ENCODE peak calls at places on chromosomes 6 and 20, in eight cellular contexts. D is hepatocyte; M is stomach; Y is IMR-90; B is endodermal cell; V is cardiac muscle cell; S is CD8-positive, alpha-beta T cell; N is fibroblast of lung. Z is an unnamed sample.
A peak's percentile ranks its signal among the peaks of the same experiment; 100 is the strongest.

GRCh38 chr6:137868721-137869631 is 1.9 kb downstream of the TNFAIP3 start:
- DNase-seq in Y (no peak), B (no peak), S (no peak), M (no peak), D (no peak), V (no peak), N (no peak), Z (no peak)

GRCh38 chr6:15200087-15200486 is 45.8 kb upstream of the JARID2 start:
- DNase-seq in S (no peak), Y (no peak), B (no peak), D (no peak), M (no peak), N (no peak), V (no peak), Z (no peak)

GRCh38 chr6:113995632-113996031 is 24.7 kb upstream of the HDAC2 start:
- DNase-seq in S (no peak), D (peak; percentile 81), B (peak; percentile 70), Y (peak; percentile 98), N (peak; percentile 99), M (no peak), V (peak; percentile 91), Z (peak; percentile 98)

GRCh38 chr6:90414352-90414751 is 117.7 kb upstream of the BACH2 start:
- DNase-seq in Y (no peak), M (no peak), S (no peak), N (no peak), B (peak; percentile 34), D (no peak), V (no peak), Z (no peak)

GRCh38 chr6:150683320-150683719 is 83.6 kb downstream of the PLEKHG1 start:
- DNase-seq in D (no peak), V (no peak), M (no peak), N (no peak), Y (no peak), S (no peak), B (no peak), Z (no peak)

GRCh38 chr6:143270026-143270425 is 180.5 kb downstream of the ADAT2 start:
- DNase-seq in S (no peak), V (peak; percentile 62), Y (peak; percentile 74), D (no peak), M (no peak), N (peak; percentile 87), B (no peak), Z (peak; percentile 85)

GRCh38 chr20:44247676-44248419 is 740 bp downstream of the GDAP1L1 start:
- DNase-seq in V (peak; percentile 49), M (no peak), S (no peak), B (peak; percentile 95), N (peak; percentile 32), Y (peak; percentile 15), D (peak; percentile 78), Z (peak; percentile 5)

GRCh38 chr20:49672109-49672681 is 41.5 kb downstream of the B4GALT5 start:
- DNase-seq in S (no peak), B (no peak), M (no peak), D (no peak), N (no peak), V (no peak), Y (no peak), Z (no peak)

GRCh38 chr6:14734416-14735340 is 511.2 kb upstream of the JARID2 start:
- DNase-seq in V (peak; percentile 81), Y (peak; percentile 93), B (no peak), N (peak; percentile 97), S (peak; percentile 27), D (no peak), M (no peak), Z (peak; percentile 98)

GRCh38 chr6:29924731-29925130 is 17.6 kb upstream of the HLA-A start:
- DNase-seq in B (no peak), Y (no peak), N (no peak), D (no peak), V (no peak), S (no peak), M (no peak), Z (no peak)

GRCh38 chr6:103122766-103123601 is 1729.5 kb downstream of the GRIK2 start:
- DNase-seq in N (peak; percentile 29), V (peak; percentile 29), D (peak; percentile 86), B (peak; percentile 94), Y (peak; percentile 0), M (peak; percentile 54), S (no peak), Z (peak; percentile 6)

GRCh38 chr6:129353067-129353466 is 356.9 kb downstream of the ARHGAP18 start:
- DNase-seq in D (no peak), B (no peak), Y (no peak), S (no peak), V (no peak), M (peak; percentile 77), N (no peak), Z (no peak)

GRCh38 chr6:111753573-111753972 is 119.7 kb downstream of the FYN start:
- DNase-seq in B (no peak), V (no peak), Y (no peak), S (no peak), D (no peak), N (no peak), M (no peak), Z (no peak)
- H3K4me1 ChIP-seq in B (no peaks in the 10 kb centered on the region), V (no peaks in the 10 kb centered on the region), Y (peaks cover 5% of the 10 kb centered on the region), S (peaks cover 93% of the 10 kb centered on the region), D (no peaks in the 10 kb centered on the region), N (peaks cover under 1% of the 10 kb centered on the region), M (peaks cover 2% of the 10 kb centered on the region), Z (peaks cover 14% of the 10 kb centered on the region)

GRCh38 chr6:168071620-168072019 is 7.4 kb downstream of the FRMD1 start:
- DNase-seq in D (no peak), S (no peak), M (peak; percentile 51), V (no peak), N (no peak), B (peak; percentile 83), Y (no peak), Z (no peak)
- TF ChIP-seq CTCF in D (no peak), S (no peak), M (no peak), V (no peak), N (no peak), B (peak; percentile 78), Y (no peak), Z (no peak)

GRCh38 chr20:57474816-57475215 is 50.1 kb downstream of the CTCFL start:
- DNase-seq in N (no peak), D (no peak), V (no peak), Y (no peak), S (no peak), M (no peak), B (peak; percentile 26), Z (no peak)

GRCh38 chr20:57473246-57474042 is 51.5 kb downstream of the CTCFL start:
- DNase-seq in B (peak; percentile 66), S (no peak), N (peak; percentile 11), V (peak; percentile 34), D (no peak), M (no peak), Y (no peak), Z (no peak)

GRCh38 chr20:57476073-57476526 is 48.8 kb downstream of the CTCFL start:
- DNase-seq in D (no peak), Y (no peak), M (no peak), B (peak; percentile 36), S (no peak), V (no peak), N (no peak), Z (no peak)

GRCh38 chr20:57475388-57476072 is 49.4 kb downstream of the CTCFL start:
- DNase-seq in M (no peak), S (no peak), D (no peak), Y (no peak), B (peak; percentile 14), V (no peak), N (no peak), Z (no peak)

GRCh38 chr20:57474191-57474590 is 50.7 kb downstream of the CTCFL start:
- DNase-seq in V (no peak), Y (no peak), B (no peak), N (no peak), M (no peak), S (no peak), D (no peak), Z (no peak)
- H3K4me1 ChIP-seq in V (peaks cover 62% of the 10 kb centered on the region), Y (no peaks in the 10 kb centered on the region), B (peaks cover 13% of the 10 kb centered on the region), N (no peaks in the 10 kb centered on the region), M (peaks cover 38% of the 10 kb centered on the region), S (peaks cover 30% of the 10 kb centered on the region), D (no peaks in the 10 kb centered on the region), Z (no peaks in the 10 kb centered on the region)

GRCh38 chr6:35048631-35049083 is 92.5 kb downstream of the TCP11 start:
- DNase-seq in B (peak; percentile 80), N (peak; percentile 87), V (peak; percentile 86), D (peak; percentile 50), M (no peak), S (peak; percentile 42), Y (peak; percentile 94), Z (peak; percentile 87)
- TF ChIP-seq CTCF in B (peak; percentile 63), N (peak; percentile 41), V (peak; percentile 46), D (peak; percentile 7), M (no peak), S (peak; percentile 22), Y (peak; percentile 21), Z (peak; percentile 17)

GRCh38 chr6:32332433-32332832 is 39.3 kb downstream of the TSBP1 start:
- DNase-seq in Y (no peak), B (no peak), S (no peak), V (peak; percentile 8), D (no peak), M (no peak), N (no peak), Z (no peak)

GRCh38 chr6:32329141-32329540 is 42.6 kb downstream of the TSBP1 start:
- DNase-seq in B (no peak), M (no peak), Y (peak; percentile 0), D (no peak), V (no peak), N (no peak), S (no peak), Z (no peak)

DNA sequence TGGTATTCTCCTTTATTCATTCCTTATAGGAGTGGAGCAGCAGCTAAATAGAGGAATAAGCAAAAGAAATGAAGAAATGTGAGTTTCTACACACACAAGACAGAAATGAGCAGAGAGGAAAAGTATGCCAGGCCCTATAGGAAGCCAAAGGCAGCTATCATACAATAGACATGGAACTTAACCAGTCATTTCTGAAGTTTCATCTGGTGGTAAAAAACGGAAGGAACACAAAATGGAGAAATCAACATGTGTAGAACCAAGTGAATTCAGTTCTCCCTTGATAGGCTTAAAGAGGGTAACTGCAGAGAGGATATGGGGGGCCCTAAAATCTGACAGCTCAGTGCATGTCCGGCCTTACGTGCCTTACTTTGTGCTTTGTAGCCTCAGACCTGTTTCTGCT is 44.6 kb downstream of the TSBP1 start:
- DNase-seq in Y (no peak), M (no peak), D (no peak), S (no peak), B (no peak), N (no peak), V (no peak), Z (no peak)
- H3K4me1 ChIP-seq in Y (no peaks in the 10 kb centered on the region), M (no peaks in the 10 kb centered on the region), D (no peaks in the 10 kb centered on the region), S (no peaks in the 10 kb centered on the region), B (no peaks in the 10 kb centered on the region), N (no peaks in the 10 kb centered on the region), V (no peaks in the 10 kb centered on the region), Z (no peaks in the 10 kb centered on the region)

Z was measured in astrocyte.